ENCODE peak calls at places on chromosome 2, in eight cellular contexts. One of them, this sample, is unnamed.

GRCh38 chr2:38443021-38443541 is 66.0 kb upstream of the ATL2 start:
- DNase-seq in NAMALWA: no peak
- DNase-seq in renal cortical epithelial cell: no peak
- DNase-seq in AG04450: no peak
- DNase-seq in 8988T: no peak
- DNase-seq in hippocampal formation: peak
- DNase-seq in stimulated activated CD4-positive, alpha-beta T cell treated with anti-CD3 and anti-CD28 coated beads, Interleukin-12 subunit alpha, Interleukin-12 subunit beta, amount 100 ng/mL, for 48 hours: no peak
- DNase-seq in transverse colon: no peak
- DNase-seq in this sample: no peak

GRCh38 chr2:71716697-71717624 is 263.6 kb downstream of the DYSF start:
- DNase-seq in 8988T: no peak
- DNase-seq in AG04450: peak
- DNase-seq in stimulated activated CD4-positive, alpha-beta T cell treated with anti-CD3 and anti-CD28 coated beads, Interleukin-12 subunit alpha, Interleukin-12 subunit beta, amount 100 ng/mL, for 48 hours: no peak
- DNase-seq in NAMALWA: no peak
- DNase-seq in transverse colon: peak
- DNase-seq in renal cortical epithelial cell: peak
- DNase-seq in hippocampal formation: no peak
- DNase-seq in this sample: peak

GRCh38 chr2:203279288-203279687 is 40.5 kb downstream of the CYP20A1 start:
- DNase-seq in transverse colon: no peak
- DNase-seq in renal cortical epithelial cell: peak
- DNase-seq in NAMALWA: no peak
- DNase-seq in AG04450: no peak
- DNase-seq in stimulated activated CD4-positive, alpha-beta T cell treated with anti-CD3 and anti-CD28 coated beads, Interleukin-12 subunit alpha, Interleukin-12 subunit beta, amount 100 ng/mL, for 48 hours: no peak
- DNase-seq in 8988T: no peak
- DNase-seq in hippocampal formation: no peak
- DNase-seq in this sample: no peak

GRCh38 chr2:121309801-121310200 is 24.8 kb upstream of the TFCP2L1 start:
- DNase-seq in renal cortical epithelial cell: peak
- DNase-seq in NAMALWA: peak
- DNase-seq in transverse colon: no peak
- DNase-seq in AG04450: no peak
- DNase-seq in stimulated activated CD4-positive, alpha-beta T cell treated with anti-CD3 and anti-CD28 coated beads, Interleukin-12 subunit alpha, Interleukin-12 subunit beta, amount 100 ng/mL, for 48 hours: no peak
- DNase-seq in hippocampal formation: no peak
- DNase-seq in 8988T: no peak
- DNase-seq in this sample: no peak

GRCh38 chr2:217601601-217602000 is 401.2 kb downstream of the TNS1 start:
- DNase-seq in AG04450: no peak
- DNase-seq in 8988T: no peak
- DNase-seq in stimulated activated CD4-positive, alpha-beta T cell treated with anti-CD3 and anti-CD28 coated beads, Interleukin-12 subunit alpha, Interleukin-12 subunit beta, amount 100 ng/mL, for 48 hours: no peak
- DNase-seq in NAMALWA: no peak
- DNase-seq in hippocampal formation: no peak
- DNase-seq in transverse colon: no peak
- DNase-seq in renal cortical epithelial cell: no peak
- DNase-seq in this sample: no peak

GRCh38 chr2:199310654-199311275 is 147.0 kb downstream of the SATB2 start:
- DNase-seq in NAMALWA: peak
- DNase-seq in AG04450: no peak
- DNase-seq in renal cortical epithelial cell: no peak
- DNase-seq in transverse colon: no peak
- DNase-seq in stimulated activated CD4-positive, alpha-beta T cell treated with anti-CD3 and anti-CD28 coated beads, Interleukin-12 subunit alpha, Interleukin-12 subunit beta, amount 100 ng/mL, for 48 hours: no peak
- DNase-seq in 8988T: no peak
- DNase-seq in hippocampal formation: no peak
- DNase-seq in this sample: no peak

GRCh38 chr2:9356336-9356735 is 67.0 kb downstream of the ITGB1BP1 start:
- DNase-seq in stimulated activated CD4-positive, alpha-beta T cell treated with anti-CD3 and anti-CD28 coated beads, Interleukin-12 subunit alpha, Interleukin-12 subunit beta, amount 100 ng/mL, for 48 hours: no peak
- DNase-seq in transverse colon: no peak
- DNase-seq in 8988T: no peak
- DNase-seq in hippocampal formation: no peak
- DNase-seq in renal cortical epithelial cell: peak
- DNase-seq in AG04450: no peak
- DNase-seq in NAMALWA: no peak
- DNase-seq in this sample: no peak

GRCh38 chr2:35035883-35036282 is 1319.7 kb upstream of the CRIM1 start:
- DNase-seq in NAMALWA: peak
- DNase-seq in renal cortical epithelial cell: peak
- DNase-seq in stimulated activated CD4-positive, alpha-beta T cell treated with anti-CD3 and anti-CD28 coated beads, Interleukin-12 subunit alpha, Interleukin-12 subunit beta, amount 100 ng/mL, for 48 hours: no peak
- DNase-seq in 8988T: no peak
- DNase-seq in AG04450: no peak
- DNase-seq in hippocampal formation: no peak
- DNase-seq in transverse colon: no peak
- DNase-seq in this sample: no peak

GRCh38 chr2:61537590-61538178 is 472 bp downstream of the XPO1 start:
- DNase-seq in 8988T: no peak
- DNase-seq in renal cortical epithelial cell: no peak
- DNase-seq in hippocampal formation: no peak
- DNase-seq in AG04450: no peak
- DNase-seq in NAMALWA: no peak
- DNase-seq in stimulated activated CD4-positive, alpha-beta T cell treated with anti-CD3 and anti-CD28 coated beads, Interleukin-12 subunit alpha, Interleukin-12 subunit beta, amount 100 ng/mL, for 48 hours: no peak
- DNase-seq in transverse colon: no peak
- DNase-seq in this sample: no peak

GRCh38 chr2:186595219-186595618 is 5.4 kb downstream of the ITGAV start:
- DNase-seq in NAMALWA: no peak
- DNase-seq in renal cortical epithelial cell: no peak
- DNase-seq in stimulated activated CD4-positive, alpha-beta T cell treated with anti-CD3 and anti-CD28 coated beads, Interleukin-12 subunit alpha, Interleukin-12 subunit beta, amount 100 ng/mL, for 48 hours: no peak
- DNase-seq in AG04450: no peak
- DNase-seq in hippocampal formation: no peak
- DNase-seq in 8988T: no peak
- DNase-seq in transverse colon: no peak
- DNase-seq in this sample: no peak

GRCh38 chr2:27143285-27143684 is 4.1 kb upstream of the PRR30 start:
- DNase-seq in hippocampal formation: no peak
- DNase-seq in renal cortical epithelial cell: no peak
- DNase-seq in 8988T: no peak
- DNase-seq in NAMALWA: no peak
- DNase-seq in transverse colon: no peak
- DNase-seq in stimulated activated CD4-positive, alpha-beta T cell treated with anti-CD3 and anti-CD28 coated beads, Interleukin-12 subunit alpha, Interleukin-12 subunit beta, amount 100 ng/mL, for 48 hours: no peak
- DNase-seq in AG04450: no peak
- DNase-seq in this sample: no peak

GRCh38 chr2:204900910-204901309 is 355.6 kb downstream of the PARD3B start:
- DNase-seq in hippocampal formation: no peak
- DNase-seq in NAMALWA: no peak
- DNase-seq in stimulated activated CD4-positive, alpha-beta T cell treated with anti-CD3 and anti-CD28 coated beads, Interleukin-12 subunit alpha, Interleukin-12 subunit beta, amount 100 ng/mL, for 48 hours: no peak
- DNase-seq in 8988T: no peak
- DNase-seq in transverse colon: no peak
- DNase-seq in renal cortical epithelial cell: peak
- DNase-seq in AG04450: no peak
- DNase-seq in this sample: no peak

GRCh38 chr2:55824554-55825096 is 99.0 kb downstream of the EFEMP1 start:
- DNase-seq in stimulated activated CD4-positive, alpha-beta T cell treated with anti-CD3 and anti-CD28 coated beads, Interleukin-12 subunit alpha, Interleukin-12 subunit beta, amount 100 ng/mL, for 48 hours: no peak
- DNase-seq in NAMALWA: no peak
- DNase-seq in 8988T: no peak
- DNase-seq in AG04450: no peak
- DNase-seq in transverse colon: no peak
- DNase-seq in renal cortical epithelial cell: no peak
- DNase-seq in hippocampal formation: no peak
- DNase-seq in this sample: no peak

GRCh38 chr2:153163055-153163454 is 315.5 kb downstream of the RPRM start:
- DNase-seq in 8988T: no peak
- DNase-seq in hippocampal formation: no peak
- DNase-seq in transverse colon: no peak
- DNase-seq in NAMALWA: peak
- DNase-seq in renal cortical epithelial cell: peak
- DNase-seq in stimulated activated CD4-positive, alpha-beta T cell treated with anti-CD3 and anti-CD28 coated beads, Interleukin-12 subunit alpha, Interleukin-12 subunit beta, amount 100 ng/mL, for 48 hours: peak
- DNase-seq in AG04450: no peak
- DNase-seq in this sample: no peak

GRCh38 chr2:23350026-23350791 is 34.8 kb upstream of the KLHL29 start:
- DNase-seq in NAMALWA: no peak
- DNase-seq in AG04450: no peak
- DNase-seq in 8988T: no peak
- DNase-seq in stimulated activated CD4-positive, alpha-beta T cell treated with anti-CD3 and anti-CD28 coated beads, Interleukin-12 subunit alpha, Interleukin-12 subunit beta, amount 100 ng/mL, for 48 hours: no peak
- DNase-seq in renal cortical epithelial cell: no peak
- DNase-seq in hippocampal formation: no peak
- DNase-seq in transverse colon: no peak
- DNase-seq in this sample: peak

GRCh38 chr2:25234756-25235155 is 66.4 kb upstream of the POMC start:
- DNase-seq in renal cortical epithelial cell: no peak
- DNase-seq in stimulated activated CD4-positive, alpha-beta T cell treated with anti-CD3 and anti-CD28 coated beads, Interleukin-12 subunit alpha, Interleukin-12 subunit beta, amount 100 ng/mL, for 48 hours: no peak
- DNase-seq in 8988T: no peak
- DNase-seq in AG04450: no peak
- DNase-seq in hippocampal formation: no peak
- DNase-seq in transverse colon: no peak
- DNase-seq in NAMALWA: no peak
- DNase-seq in this sample: no peak

GRCh38 chr2:168286535-168286934 is 39.1 kb upstream of the STK39 start:
- DNase-seq in hippocampal formation: no peak
- DNase-seq in renal cortical epithelial cell: peak
- DNase-seq in AG04450: no peak
- DNase-seq in transverse colon: no peak
- DNase-seq in NAMALWA: no peak
- DNase-seq in 8988T: no peak
- DNase-seq in stimulated activated CD4-positive, alpha-beta T cell treated with anti-CD3 and anti-CD28 coated beads, Interleukin-12 subunit alpha, Interleukin-12 subunit beta, amount 100 ng/mL, for 48 hours: no peak
- DNase-seq in this sample: no peak

GRCh38 chr2:45119855-45120254 is 110.6 kb upstream of the SIX2 start:
- DNase-seq in NAMALWA: no peak
- DNase-seq in renal cortical epithelial cell: peak
- DNase-seq in transverse colon: no peak
- DNase-seq in 8988T: no peak
- DNase-seq in hippocampal formation: no peak
- DNase-seq in stimulated activated CD4-positive, alpha-beta T cell treated with anti-CD3 and anti-CD28 coated beads, Interleukin-12 subunit alpha, Interleukin-12 subunit beta, amount 100 ng/mL, for 48 hours: no peak
- DNase-seq in AG04450: peak
- DNase-seq in this sample: peak

GRCh38 chr2:237324446-237325236 is 89.3 kb downstream of the COL6A3 start:
- DNase-seq in renal cortical epithelial cell: no peak
- DNase-seq in transverse colon: peak
- DNase-seq in AG04450: peak
- DNase-seq in hippocampal formation: no peak
- DNase-seq in NAMALWA: no peak
- DNase-seq in 8988T: no peak
- DNase-seq in stimulated activated CD4-positive, alpha-beta T cell treated with anti-CD3 and anti-CD28 coated beads, Interleukin-12 subunit alpha, Interleukin-12 subunit beta, amount 100 ng/mL, for 48 hours: no peak
- DNase-seq in this sample: peak

GRCh38 chr2:191499050-191499449 is 178.9 kb upstream of the NABP1 start:
- DNase-seq in NAMALWA: peak
- DNase-seq in 8988T: no peak
- DNase-seq in stimulated activated CD4-positive, alpha-beta T cell treated with anti-CD3 and anti-CD28 coated beads, Interleukin-12 subunit alpha, Interleukin-12 subunit beta, amount 100 ng/mL, for 48 hours: no peak
- DNase-seq in AG04450: no peak
- DNase-seq in transverse colon: no peak
- DNase-seq in hippocampal formation: no peak
- DNase-seq in renal cortical epithelial cell: no peak
- DNase-seq in this sample: no peak

GRCh38 chr2:239308696-239309397 is 92.0 kb downstream of the HDAC4 start:
- DNase-seq in stimulated activated CD4-positive, alpha-beta T cell treated with anti-CD3 and anti-CD28 coated beads, Interleukin-12 subunit alpha, Interleukin-12 subunit beta, amount 100 ng/mL, for 48 hours: no peak
- DNase-seq in AG04450: peak
- DNase-seq in transverse colon: peak
- DNase-seq in renal cortical epithelial cell: no peak
- DNase-seq in NAMALWA: no peak
- DNase-seq in 8988T: no peak
- DNase-seq in hippocampal formation: no peak
- DNase-seq in this sample: peak

GRCh38 chr2:23526114-23526513 is 141.1 kb downstream of the KLHL29 start:
- DNase-seq in hippocampal formation: no peak
- DNase-seq in 8988T: no peak
- DNase-seq in NAMALWA: no peak
- DNase-seq in stimulated activated CD4-positive, alpha-beta T cell treated with anti-CD3 and anti-CD28 coated beads, Interleukin-12 subunit alpha, Interleukin-12 subunit beta, amount 100 ng/mL, for 48 hours: no peak
- DNase-seq in renal cortical epithelial cell: no peak
- DNase-seq in transverse colon: no peak
- DNase-seq in AG04450: no peak
- DNase-seq in this sample: no peak

GRCh38 chr2:47501374-47502200 is 98.6 kb downstream of the MSH2 start:
- DNase-seq in renal cortical epithelial cell: peak
- DNase-seq in 8988T: no peak
- DNase-seq in AG04450: no peak
- DNase-seq in hippocampal formation: no peak
- DNase-seq in NAMALWA: no peak
- DNase-seq in transverse colon: no peak
- DNase-seq in stimulated activated CD4-positive, alpha-beta T cell treated with anti-CD3 and anti-CD28 coated beads, Interleukin-12 subunit alpha, Interleukin-12 subunit beta, amount 100 ng/mL, for 48 hours: no peak
- DNase-seq in this sample: peak

GRCh38 chr2:51165534-51166260 is 133.8 kb upstream of the NRXN1 start:
- DNase-seq in stimulated activated CD4-positive, alpha-beta T cell treated with anti-CD3 and anti-CD28 coated beads, Interleukin-12 subunit alpha, Interleukin-12 subunit beta, amount 100 ng/mL, for 48 hours: no peak
- DNase-seq in 8988T: no peak
- DNase-seq in renal cortical epithelial cell: no peak
- DNase-seq in hippocampal formation: no peak
- DNase-seq in transverse colon: no peak
- DNase-seq in AG04450: no peak
- DNase-seq in NAMALWA: peak
- DNase-seq in this sample: peak

GRCh38 chr2:235610696-235611257 is 116.9 kb downstream of the AGAP1 start:
- DNase-seq in 8988T: no peak
- DNase-seq in renal cortical epithelial cell: no peak
- DNase-seq in transverse colon: no peak
- DNase-seq in NAMALWA: no peak
- DNase-seq in stimulated activated CD4-positive, alpha-beta T cell treated with anti-CD3 and anti-CD28 coated beads, Interleukin-12 subunit alpha, Interleukin-12 subunit beta, amount 100 ng/mL, for 48 hours: no peak
- DNase-seq in AG04450: no peak
- DNase-seq in hippocampal formation: no peak
- DNase-seq in this sample: no peak

GRCh38 chr2:204776781-204777559 is 231.7 kb downstream of the PARD3B start:
- DNase-seq in stimulated activated CD4-positive, alpha-beta T cell treated with anti-CD3 and anti-CD28 coated beads, Interleukin-12 subunit alpha, Interleukin-12 subunit beta, amount 100 ng/mL, for 48 hours: no peak
- DNase-seq in transverse colon: no peak
- DNase-seq in 8988T: no peak
- DNase-seq in hippocampal formation: no peak
- DNase-seq in AG04450: no peak
- DNase-seq in renal cortical epithelial cell: no peak
- DNase-seq in NAMALWA: no peak
- DNase-seq in this sample: peak

This sample was measured in brain microvascular endothelial cell.